ENCODE peak calls at places on chromosome 6, in seven cellular contexts. J is astrocyte of the cerebellum; B is activated CD8-positive, alpha-beta memory T cell treated with anti-CD3 and anti-CD28 coated beads, Interleukin-2, amount 10 ng/mL, durations not matched to agents 7 days and 5 days; C is stimulated activated CD8-positive, alpha-beta memory T cell treated with anti-CD3 and anti-CD28 coated beads, Interleukin-2, amount 100 ng/mL, for 1 hour; P is HS-5; E is NCI-H345; D is suprapubic skin. S is an unnamed sample.

GRCh38 chr6:130760006-130760405 is 67.2 kb upstream of the SMLR1 start:
- DNase-seq in J (peak), C (no peak), E (no peak), D (no peak), B (no peak), P (peak), S (no peak)

GRCh38 chr6:112225691-112226090 is 28.7 kb downstream of the LAMA4 start:
- DNase-seq in E (no peak), B (no peak), D (no peak), J (no peak), P (no peak), C (no peak), S (no peak)

GRCh38 chr6:125888989-125889656 is 67.4 kb upstream of the HINT3 start:
- DNase-seq in P (no peak), E (no peak), B (no peak), C (no peak), D (no peak), J (no peak), S (no peak)

GRCh38 chr6:82088978-82089855 is 158.3 kb downstream of the IBTK start:
- DNase-seq in J (no peak), P (no peak), B (no peak), D (no peak), C (no peak), E (no peak), S (no peak)

GRCh38 chr6:4262506-4262905 is 127.1 kb upstream of the ECI2 start:
- DNase-seq in E (no peak), D (no peak), P (no peak), J (no peak), C (no peak), B (no peak), S (no peak)

GRCh38 chr6:154509421-154510143 is 903 bp downstream of the CNKSR3 start:
- DNase-seq in P (no peak), J (no peak), E (no peak), C (no peak), B (no peak), D (peak), S (no peak)

GRCh38 chr6:142207265-142207877 is 60.3 kb downstream of the VTA1 start:
- DNase-seq in C (no peak), J (peak), B (peak), D (no peak), P (peak), E (no peak), S (peak)

GRCh38 chr6:136921521-136921935 is 573 bp upstream of the SLC35D3 start:
- DNase-seq in B (no peak), D (no peak), E (peak), C (no peak), J (no peak), P (no peak), S (no peak)

GRCh38 chr6:146814148-146814750 is 215.5 kb downstream of the ADGB start:
- DNase-seq in P (no peak), E (no peak), J (no peak), B (no peak), D (no peak), C (no peak), S (no peak)

GRCh38 chr6:48766349-48766748 is 655.4 kb upstream of the PTCHD4 start:
- DNase-seq in E (no peak), D (no peak), B (no peak), P (peak), C (no peak), J (peak), S (no peak)